ENCODE peak calls at places on chromosomes 16 and 17, in seven cellular contexts. U, C, P, K, F, O and E are unnamed samples.

GRCh38 chr17:44414394-44415155 is 25.1 kb upstream of the ITGA2B start:
- DNase-seq in U (no peak), C (no peak), P (no peak), K (no peak), F (no peak), O (no peak), E (no peak)

GRCh38 chr17:6677158-6677831 is 25.7 kb downstream of the C17orf100 start:
- DNase-seq in U (no peak), C (no peak), P (no peak), K (peak; percentile 27), F (no peak), O (no peak), E (no peak)

GRCh38 chr17:29179232-29180036 is 764 bp downstream of the MYO18A start:
- DNase-seq in U (peak; percentile 81), C (no peak), P (no peak), K (no peak), F (peak; percentile 53), O (peak; percentile 63), E (peak; percentile 21)

GRCh38 chr16:74153773-74154172 is 142.8 kb upstream of the PSMD7 start:
- DNase-seq in U (no peak), C (no peak), P (no peak), K (no peak), F (no peak), O (no peak), E (no peak)

GRCh38 chr17:38939987-38940386 is 14.6 kb downstream of the LASP1NB start:
- DNase-seq in U (no peak), C (no peak), P (no peak), K (no peak), F (no peak), O (no peak), E (no peak)

GRCh38 chr16:12340151-12340733 is 363.7 kb downstream of the SNX29 start:
- DNase-seq in U (no peak), C (no peak), P (peak; percentile 41), K (peak; percentile 43), F (peak; percentile 40), O (peak; percentile 42), E (no peak)

GRCh38 chr17:76142044-76143041 is 1.3 kb upstream of the FOXJ1 start:
- DNase-seq in U (no peak), C (no peak), P (no peak), K (no peak), F (no peak), O (no peak), E (no peak)

GRCh38 chr16:11539635-11540034 is 47.1 kb downstream of the LITAF start:
- DNase-seq in U (no peak), C (no peak), P (no peak), K (no peak), F (no peak), O (no peak), E (no peak)

GRCh38 chr17:18626152-18626870 is 17.9 kb downstream of the TBC1D28 start:
- DNase-seq in U (no peak), C (no peak), P (no peak), K (no peak), F (no peak), O (no peak), E (no peak)

GRCh38 chr16:79651363-79651762 is 50.8 kb upstream of the MAF start:
- DNase-seq in U (no peak), C (no peak), P (no peak), K (no peak), F (no peak), O (no peak), E (no peak)

GRCh38 chr17:54754560-54754959 is 146.1 kb upstream of the TOM1L1 start:
- DNase-seq in U (no peak), C (no peak), P (peak; percentile 35), K (no peak), F (peak; percentile 30), O (no peak), E (peak; percentile 12)